ENCODE peak calls at places on chromosomes 5 and 9, in ten cellular contexts. R is MCF 10A; Z is stimulated activated CD4-positive, alpha-beta T cell treated with anti-CD3 and anti-CD28 coated beads, Interleukin-12 subunit alpha, Interleukin-12 subunit beta, amount 100 ng/mL, for 48 hours; X is mesothelial cell of epicardium; A is NCI-H1694 treated with DMSO at 0.1 percent for 48 hours; E is spleen; L is kidney epithelial cell; D is H54; S is fibroblast of mammary gland; H is adrenal gland. U is an unnamed sample.
A peak's percentile ranks its signal among the peaks of the same experiment; 100 is the strongest.

GRCh38 chr9:105390901-105391300 is 56.9 kb upstream of the FSD1L start:
- DNase-seq in R (no peak), Z (no peak), X (no peak), A (peak; percentile 6), E (no peak), L (no peak), D (no peak), S (no peak), H (no peak), U (no peak)

GRCh38 chr9:76905984-76906861 is at the start of gene PRUNE2:
- DNase-seq in R (peak; percentile 75), Z (no peak), X (peak; percentile 78), A (no peak), E (no peak), L (peak; percentile 54), D (peak; percentile 71), S (peak; percentile 86), H (peak; percentile 87), U (peak; percentile 73)

GRCh38 chr9:136927343-136928261 is 16.9 kb downstream of the FBXW5 start:
- DNase-seq in R (no peak), Z (no peak), X (no peak), A (no peak), E (no peak), L (no peak), D (no peak), S (peak; percentile 45), H (no peak), U (no peak)

GRCh38 chr9:88476491-88477271 is 58.3 kb upstream of the NXNL2 start:
- DNase-seq in R (no peak), Z (no peak), X (no peak), A (no peak), E (no peak), L (peak; percentile 67), D (no peak), S (peak; percentile 28), H (no peak), U (no peak)

GRCh38 chr9:36637491-36638270 is 65.0 kb downstream of the MELK start:
- DNase-seq in R (no peak), Z (no peak), X (no peak), A (no peak), E (no peak), L (no peak), D (no peak), S (no peak), H (no peak), U (no peak)

GRCh38 chr9:4489562-4489918 is 728 bp upstream of the SLC1A1 start:
- DNase-seq in R (no peak), Z (no peak), X (no peak), A (no peak), E (no peak), L (no peak), D (no peak), S (peak; percentile 24), H (no peak), U (no peak)

GRCh38 chr9:91359734-91360470 is 1.8 kb downstream of the AUH start:
- DNase-seq in R (peak; percentile 14), Z (peak; percentile 21), X (no peak), A (no peak), E (no peak), L (no peak), D (no peak), S (peak; percentile 18), H (no peak), U (peak; percentile 29)

GRCh38 chr5:591746-592145 is 20.4 kb upstream of the CEP72 start:
- DNase-seq in R (no peak), Z (no peak), X (no peak), A (no peak), E (peak; percentile 29), L (no peak), D (no peak), S (no peak), H (peak; percentile 21), U (no peak)

GRCh38 chr5:75909223-75909622 is 174.0 kb upstream of the SV2C start:
- DNase-seq in R (no peak), Z (no peak), X (no peak), A (no peak), E (no peak), L (no peak), D (no peak), S (no peak), H (no peak), U (no peak)

GRCh38 chr5:140182803-140183367 is 7.9 kb downstream of the CYSTM1 start:
- DNase-seq in R (no peak), Z (no peak), X (no peak), A (no peak), E (no peak), L (no peak), D (peak; percentile 47), S (peak; percentile 84), H (no peak), U (no peak)

GRCh38 chr5:172035039-172035438 is 28.6 kb upstream of the FBXW11 start:
- DNase-seq in R (no peak), Z (no peak), X (no peak), A (no peak), E (peak; percentile 4), L (no peak), D (no peak), S (no peak), H (no peak), U (peak; percentile 63)

GRCh38 chr5:2534251-2534650 is 217.2 kb downstream of the IRX2 start:
- DNase-seq in R (no peak), Z (no peak), X (no peak), A (no peak), E (no peak), L (no peak), D (no peak), S (no peak), H (no peak), U (no peak)

GRCh38 chr5:39274388-39275085 is 55.2 kb upstream of the FYB1 start:
- DNase-seq in R (no peak), Z (no peak), X (no peak), A (no peak), E (no peak), L (no peak), D (no peak), S (no peak), H (no peak), U (no peak)